ENCODE peak calls at places on chromosome 18, in five cellular contexts. P, M, U, B and D are unnamed samples.
A peak's percentile ranks its signal among the peaks of the same experiment; 100 is the strongest.

GRCh38 chr18:26765498-26765897 is 100.0 kb downstream of the AQP4 start:
- DNase-seq in P (no peak), M (no peak), U (no peak), B (no peak), D (no peak)

GRCh38 chr18:76827205-76827885 is 5.0 kb downstream of the ZNF236 start:
- DNase-seq in P (no peak), M (no peak), U (no peak), B (no peak), D (no peak)

GRCh38 chr18:34223164-34223892 is 1.4 kb downstream of the NOL4 start:
- DNase-seq in P (no peak), M (peak; percentile 1), U (no peak), B (no peak), D (no peak)

GRCh38 chr18:50203801-50204604 is 9.1 kb upstream of the MYO5B start:
- DNase-seq in P (peak; percentile 49), M (peak; percentile 60), U (peak; percentile 60), B (peak; percentile 63), D (no peak)

GRCh38 chr18:59150236-59150635 is 10.6 kb downstream of the SEC11C start:
- DNase-seq in P (no peak), M (no peak), U (no peak), B (no peak), D (no peak)

GRCh38 chr18:48790226-48790863 is 160.4 kb downstream of the SMAD7 start:
- DNase-seq in P (peak; percentile 47), M (no peak), U (no peak), B (peak; percentile 34), D (no peak)

GRCh38 chr18:58183226-58183625 is 139.2 kb downstream of the NEDD4L start:
- DNase-seq in P (no peak), M (no peak), U (no peak), B (peak; percentile 71), D (no peak)

GRCh38 chr18:63518178-63519012 is 23.8 kb upstream of the SERPINB12 start:
- DNase-seq in P (peak; percentile 78), M (peak; percentile 77), U (peak; percentile 50), B (peak; percentile 52), D (no peak)

GRCh38 chr18:6120820-6121279 is 225.5 kb upstream of the TMEM200C start:
- DNase-seq in P (no peak), M (no peak), U (no peak), B (no peak), D (no peak)

GRCh38 chr18:57856707-57857280 is 53.7 kb upstream of the ATP8B1 start:
- DNase-seq in P (no peak), M (no peak), U (no peak), B (no peak), D (no peak)

GRCh38 chr18:47215554-47216138 is 35.8 kb downstream of the SKOR2 start:
- DNase-seq in P (peak; percentile 55), M (peak; percentile 37), U (no peak), B (no peak), D (no peak)

GRCh38 chr18:36760598-36760997 is 68.2 kb downstream of the TPGS2 start:
- DNase-seq in P (no peak), M (no peak), U (no peak), B (no peak), D (no peak)

GRCh38 chr18:64165906-64166305 is 17.0 kb upstream of the LINC00305 start:
- DNase-seq in P (no peak), M (no peak), U (no peak), B (no peak), D (no peak)

GRCh38 chr18:71529708-71530303 is 1014.3 kb downstream of the CBLN2 start:
- DNase-seq in P (no peak), M (no peak), U (no peak), B (no peak), D (no peak)

GRCh38 chr18:48477353-48477752 is 61.5 kb upstream of the CTIF start:
- DNase-seq in P (no peak), M (no peak), U (no peak), B (no peak), D (no peak)

GRCh38 chr18:49858309-49859005 is 45.1 kb upstream of the ACAA2 start:
- DNase-seq in P (peak; percentile 68), M (peak; percentile 61), U (peak; percentile 75), B (peak; percentile 77), D (no peak)

GRCh38 chr18:77067315-77068061 is 65.1 kb downstream of the MBP start:
- DNase-seq in P (peak; percentile 75), M (no peak), U (peak; percentile 63), B (peak; percentile 72), D (no peak)

GRCh38 chr18:76821356-76821874 is 942 bp upstream of the ZNF236 start:
- DNase-seq in P (no peak), M (no peak), U (no peak), B (no peak), D (no peak)

GRCh38 chr18:7904529-7904928 is 337.4 kb downstream of the PTPRM start:
- DNase-seq in P (no peak), M (no peak), U (no peak), B (no peak), D (no peak)
- TF ChIP-seq POLR2AphosphoS5 in P (no peak), M (no peak), U (peak; percentile 43), B (no peak), D (no peak)

DNA sequence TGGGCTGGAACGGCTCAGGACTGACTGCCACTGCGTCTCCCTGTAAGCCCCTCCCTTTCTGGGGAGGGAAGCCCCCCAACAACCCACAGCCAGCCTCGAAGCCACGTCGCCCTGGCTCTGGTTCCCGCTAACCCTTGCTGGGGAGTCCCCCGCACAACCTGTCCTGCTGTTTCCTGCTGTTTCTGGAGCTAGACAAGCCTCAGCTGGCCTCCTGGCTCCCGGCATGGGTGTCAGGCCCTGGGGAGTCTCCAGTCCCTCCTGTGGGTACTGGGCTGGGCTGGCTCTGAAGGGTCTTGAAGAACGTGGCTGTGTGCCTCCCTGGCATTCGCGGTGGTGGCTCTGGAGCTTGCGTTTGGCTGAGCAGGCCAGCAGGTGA is 20.9 kb downstream of the NFATC1 start:
- DNase-seq in P (no peak), M (no peak), U (no peak), B (no peak), D (no peak)
- TF ChIP-seq POLR2AphosphoS5 in P (no peak), M (no peak), U (no peak), B (no peak), D (no peak)

GRCh38 chr18:74546007-74546406 is 11.7 kb downstream of the CNDP1 start:
- DNase-seq in P (no peak), M (no peak), U (no peak), B (no peak), D (no peak)

GRCh38 chr18:74544898-74545297 is 10.6 kb downstream of the CNDP1 start:
- DNase-seq in P (no peak), M (no peak), U (no peak), B (peak; percentile 24), D (no peak)

GRCh38 chr18:74540689-74541421 is 6.6 kb downstream of the CNDP1 start:
- DNase-seq in P (no peak), M (no peak), U (peak; percentile 18), B (peak; percentile 25), D (no peak)

GRCh38 chr18:74539289-74539688 is 5.0 kb downstream of the CNDP1 start:
- DNase-seq in P (no peak), M (no peak), U (no peak), B (peak; percentile 21), D (no peak)

DNA sequence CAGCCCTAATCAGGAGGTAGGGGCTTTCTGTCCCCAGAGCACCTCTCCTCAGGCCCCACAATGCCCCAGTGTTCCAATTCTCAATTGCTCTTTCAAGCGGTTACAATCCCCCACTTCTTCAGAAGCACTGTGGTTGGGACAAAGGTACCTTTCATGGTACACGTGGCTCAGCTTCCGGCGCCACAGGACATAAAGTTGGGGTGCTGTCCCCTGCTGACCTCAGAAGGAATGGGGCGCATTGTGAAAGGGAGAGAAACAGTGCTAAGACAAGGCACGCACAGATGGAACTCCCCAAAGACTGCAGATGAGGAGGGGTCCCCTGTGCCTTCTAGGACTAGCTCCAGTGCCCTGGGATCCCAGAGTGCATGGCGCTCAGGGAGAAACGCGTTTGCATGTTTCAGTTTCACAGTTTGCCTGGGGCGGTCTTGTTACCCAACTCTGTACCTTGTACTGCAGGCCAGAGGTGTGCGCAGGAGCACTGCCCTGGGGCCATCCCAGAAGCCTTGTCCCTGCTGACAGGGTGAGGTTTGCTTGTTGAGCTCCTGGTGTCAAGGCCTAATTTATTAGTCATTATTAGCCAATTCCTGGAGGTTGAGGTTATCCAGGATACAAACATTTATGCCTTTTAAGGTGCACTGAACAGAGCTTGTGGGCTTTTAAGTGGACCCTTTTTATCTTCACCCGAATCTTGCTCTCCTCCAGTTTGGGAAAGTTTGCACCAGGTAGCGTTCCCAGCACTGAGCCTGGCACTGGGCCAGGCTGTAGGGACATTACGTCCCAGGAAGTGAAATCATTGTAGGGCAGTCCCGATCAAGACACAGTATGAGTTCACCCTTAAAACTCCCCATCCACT is 7.6 kb downstream of the CNDP1 start:
- DNase-seq in P (no peak), M (no peak), U (peak; percentile 48), B (peak; percentile 73), D (no peak)
- TF ChIP-seq POLR2AphosphoS5 in P (no peak), M (no peak), U (no peak), B (peak; percentile 46), D (no peak)

GRCh38 chr18:78106946-78107345 is 857.3 kb downstream of the GALR1 start:
- DNase-seq in P (no peak), M (no peak), U (no peak), B (no peak), D (no peak)
- TF ChIP-seq POLR2AphosphoS5 in P (no peak), M (no peak), U (no peak), B (no peak), D (no peak)

DNA sequence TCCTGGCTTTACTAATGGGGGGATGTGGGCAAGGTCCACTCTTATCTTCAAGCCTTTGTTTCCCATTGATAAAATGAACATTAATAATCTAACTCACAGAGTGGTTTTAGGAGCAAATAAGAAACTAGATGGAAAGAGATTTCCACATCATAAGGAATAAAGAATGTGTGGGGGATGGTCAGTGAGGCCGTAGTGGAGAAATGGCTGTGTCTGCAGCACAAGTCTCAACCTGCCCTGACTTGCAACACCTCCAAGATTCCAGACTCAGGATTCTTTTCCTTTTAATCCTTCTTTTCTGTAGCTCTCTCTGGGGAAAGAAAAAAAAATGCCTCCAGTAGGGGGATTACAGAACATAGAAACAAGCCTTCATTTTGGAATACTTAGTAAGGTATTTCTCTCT is 124.2 kb upstream of the MEX3C start:
- DNase-seq in P (no peak), M (no peak), U (no peak), B (no peak), D (no peak)
- TF ChIP-seq POLR2AphosphoS5 in P (no peak), M (no peak), U (no peak), B (no peak), D (no peak)

GRCh38 chr18:9575558-9575957 is 38.8 kb downstream of the PPP4R1 start:
- DNase-seq in P (peak; percentile 89), M (peak; percentile 98), U (peak; percentile 82), B (peak; percentile 85), D (no peak)
- TF ChIP-seq POLR2AphosphoS5 in P (peak; percentile 39), M (peak; percentile 50), U (peak; percentile 71), B (peak; percentile 56), D (peak; percentile 67)

GRCh38 chr18:23415530-23415929 is 37.6 kb upstream of the RIOK3 start:
- DNase-seq in P (no peak), M (no peak), U (no peak), B (no peak), D (no peak)
- TF ChIP-seq POLR2AphosphoS5 in P (no peak), M (no peak), U (no peak), B (no peak), D (no peak)